ENCODE peak calls at places on chromosome 4, in six cellular contexts. P is suprapubic skin, U is sigmoid colon, S is esophagus muscularis mucosa, N is HCT116, V is upper lobe of left lung. A is an unnamed sample.

GRCh38 chr4:12375805-12376204 is 947.1 kb upstream of the HS3ST1 start:
- DNase-seq in P (no peak), U (no peak), S (no peak), N (no peak), V (no peak), A (no peak)

GRCh38 chr4:155032521-155033229 is 175.8 kb upstream of the NPY2R start:
- DNase-seq in P (no peak), U (no peak), S (no peak), N (no peak), V (no peak), A (no peak)

GRCh38 chr4:165418116-165418515 is 39.3 kb downstream of the CPE start:
- DNase-seq in P (no peak), U (no peak), S (no peak), N (no peak), V (no peak), A (no peak)

GRCh38 chr4:87069037-87069742 is 134.4 kb downstream of the AFF1 start:
- DNase-seq in P (no peak), U (no peak), S (no peak), N (no peak), V (no peak), A (no peak)

GRCh38 chr4:104064650-104065577 is 345.1 kb upstream of the TACR3 start:
- DNase-seq in P (no peak), U (no peak), S (no peak), N (peak; percentile 56), V (peak; percentile 45), A (peak; percentile 15)

GRCh38 chr4:53987761-53988171 is 76.6 kb downstream of the CHIC2 start:
- DNase-seq in P (no peak), U (no peak), S (no peak), N (peak; percentile 26), V (no peak), A (no peak)

GRCh38 chr4:177005801-177006230 is 213.1 kb upstream of the VEGFC start:
- DNase-seq in P (no peak), U (no peak), S (no peak), N (no peak), V (no peak), A (peak; percentile 13)

GRCh38 chr4:153223418-153223792 is 19.2 kb downstream of the TRIM2 start:
- DNase-seq in P (no peak), U (no peak), S (no peak), N (no peak), V (no peak), A (no peak)

GRCh38 chr4:37383579-37384229 is 139.2 kb downstream of the NWD2 start:
- DNase-seq in P (no peak), U (no peak), S (no peak), N (peak; percentile 36), V (no peak), A (peak; percentile 32)

GRCh38 chr4:48127231-48127881 is 6.7 kb downstream of the TXK start:
- DNase-seq in P (no peak), U (no peak), S (no peak), N (no peak), V (no peak), A (no peak)

GRCh38 chr4:87461281-87461700 is 38.9 kb downstream of the NUDT9 start:
- DNase-seq in P (no peak), U (no peak), S (no peak), N (no peak), V (no peak), A (no peak)

GRCh38 chr4:5037553-5038551 is 13.4 kb upstream of the STK32B start:
- DNase-seq in P (no peak), U (no peak), S (no peak), N (no peak), V (peak; percentile 44), A (peak; percentile 90)

GRCh38 chr4:82677327-82677726 is 115.5 kb upstream of the TMEM150C start:
- DNase-seq in P (no peak), U (no peak), S (no peak), N (no peak), V (no peak), A (no peak)

GRCh38 chr4:8024073-8024786 is 84.6 kb upstream of the AFAP1 start:
- DNase-seq in P (no peak), U (no peak), S (no peak), N (no peak), V (no peak), A (no peak)

GRCh38 chr4:121827851-121828250 is 4.2 kb upstream of the CCNA2 start:
- DNase-seq in P (no peak), U (no peak), S (no peak), N (no peak), V (no peak), A (no peak)

GRCh38 chr4:624705-625590 is at the start of gene PDE6B:
- DNase-seq in P (no peak), U (no peak), S (no peak), N (no peak), V (no peak), A (no peak)
- H3K27ac ChIP-seq in P (no peak within 1 kb of the TSS), U (no peak within 1 kb of the TSS), S (no peak within 1 kb of the TSS), N (no peak within 1 kb of the TSS), V (no peak within 1 kb of the TSS), A (no peak within 1 kb of the TSS)

GRCh38 chr4:151153585-151153984 is 54.2 kb downstream of the RPS3A start:
- DNase-seq in P (no peak), U (no peak), S (no peak), N (no peak), V (no peak), A (no peak)
- TF ChIP-seq POLR2AphosphoS5 in P (no peak), U (peak; percentile 57), S (no peak), N (no peak), V (no peak), A (no peak)

GRCh38 chr4:24840826-24841587 is 45.6 kb downstream of the SOD3 start:
- DNase-seq in P (no peak), U (no peak), S (no peak), N (no peak), V (no peak), A (no peak)
- H3K27ac ChIP-seq in P (no peak overlapping the region), U (no peak overlapping the region), S (peak overlapping the region; percentile 43), N (no peak overlapping the region), V (no peak overlapping the region), A (no peak overlapping the region)

DNA sequence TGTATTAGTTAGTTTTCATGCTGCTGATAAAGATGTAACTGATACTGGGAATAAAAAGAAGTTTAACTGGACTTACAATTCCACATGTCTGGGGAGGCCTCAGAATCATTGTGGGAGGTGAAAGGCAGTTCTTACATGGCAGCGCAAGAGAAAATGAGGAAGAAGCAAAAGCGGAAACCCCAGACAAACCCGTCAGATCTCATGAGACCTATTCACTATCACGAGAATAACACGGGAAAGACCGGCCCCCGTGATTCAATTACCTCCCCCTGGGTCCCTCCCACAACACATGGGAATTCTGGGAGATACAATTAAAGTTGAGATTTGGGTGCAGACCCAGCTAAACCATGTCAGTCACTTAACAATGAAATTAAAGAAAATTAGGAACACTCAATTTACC is 499.1 kb downstream of the FSTL5 start:
- DNase-seq in P (no peak), U (no peak), S (no peak), N (no peak), V (no peak), A (no peak)
- TF ChIP-seq POLR2AphosphoS5 in P (no peak), U (no peak), S (no peak), N (no peak), V (no peak), A (no peak)

GRCh38 chr4:102076622-102077021 is 268.7 kb downstream of the SLC39A8 start:
- DNase-seq in P (no peak), U (no peak), S (no peak), N (no peak), V (no peak), A (no peak)
- H3K27ac ChIP-seq in P (no peak overlapping the region), U (no peak overlapping the region), S (no peak overlapping the region), N (no peak overlapping the region), V (no peak overlapping the region), A (no peak overlapping the region)

GRCh38 chr4:150306719-150307118 is 228.5 kb downstream of the DCLK2 start:
- DNase-seq in P (no peak), U (no peak), S (no peak), N (no peak), V (no peak), A (no peak)

GRCh38 chr4:150314031-150314430 is 235.8 kb downstream of the DCLK2 start:
- DNase-seq in P (no peak), U (no peak), S (no peak), N (no peak), V (no peak), A (no peak)

GRCh38 chr4:150310159-150310895 is 232.1 kb downstream of the DCLK2 start:
- DNase-seq in P (no peak), U (no peak), S (no peak), N (no peak), V (no peak), A (no peak)

GRCh38 chr4:150305995-150306394 is 227.8 kb downstream of the DCLK2 start:
- DNase-seq in P (no peak), U (no peak), S (no peak), N (no peak), V (no peak), A (no peak)

GRCh38 chr4:150308824-150309472 is 230.7 kb downstream of the DCLK2 start:
- DNase-seq in P (no peak), U (no peak), S (no peak), N (no peak), V (no peak), A (no peak)
- TF ChIP-seq POLR2AphosphoS5 in P (no peak), U (no peak), S (no peak), N (no peak), V (no peak), A (no peak)

DNA sequence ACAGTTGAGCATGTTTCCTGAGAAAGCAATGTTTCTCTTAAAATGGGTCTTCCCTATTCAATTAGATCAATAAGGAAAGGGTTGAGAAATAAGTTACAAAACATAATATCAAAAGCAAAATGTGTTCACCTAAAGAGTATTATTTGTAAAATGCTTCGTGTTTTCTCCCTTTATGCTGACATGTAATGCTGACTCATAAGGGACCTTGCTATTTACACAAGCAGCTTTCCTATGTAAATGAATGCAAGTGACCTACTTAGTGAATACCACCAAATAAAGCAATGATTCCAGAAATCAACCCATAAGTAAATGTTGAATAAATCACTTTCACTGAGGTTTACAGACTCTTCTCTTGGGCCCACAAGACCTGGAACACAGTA is 91.5 kb downstream of the ELOVL6 start:
- DNase-seq in P (no peak), U (no peak), S (no peak), N (no peak), V (no peak), A (no peak)
- H3K27ac ChIP-seq in P (no peak overlapping the region), U (no peak overlapping the region), S (no peak overlapping the region), N (no peak overlapping the region), V (no peak overlapping the region), A (no peak overlapping the region)

GRCh38 chr4:139735381-139736256 is 70.0 kb downstream of the MGST2 start:
- DNase-seq in P (no peak), U (peak; percentile 74), S (no peak), N (no peak), V (peak; percentile 42), A (no peak)
- TF ChIP-seq POLR2AphosphoS5 in P (no peak), U (no peak), S (no peak), N (no peak), V (no peak), A (no peak)

GRCh38 chr4:168630445-168631187 is 133.8 kb downstream of the PALLD start:
- DNase-seq in P (no peak), U (no peak), S (no peak), N (no peak), V (no peak), A (peak; percentile 47)
- H3K27ac ChIP-seq in P (peak overlapping the region; percentile 64), U (peak overlapping the region; percentile 93), S (peak overlapping the region; percentile 77), N (peak overlapping the region; percentile 94), V (no peak overlapping the region), A (no peak overlapping the region)

GRCh38 chr4:184972996-184973395 is 45.3 kb upstream of the HELT start:
- DNase-seq in P (no peak), U (no peak), S (no peak), N (no peak), V (peak; percentile 43), A (no peak)

GRCh38 chr4:184969610-184970009 is 48.7 kb upstream of the HELT start:
- DNase-seq in P (no peak), U (no peak), S (no peak), N (no peak), V (no peak), A (no peak)

GRCh38 chr4:184968784-184969201 is 49.5 kb upstream of the HELT start:
- DNase-seq in P (no peak), U (no peak), S (no peak), N (no peak), V (peak; percentile 87), A (no peak)
- TF ChIP-seq POLR2AphosphoS5 in P (no peak), U (no peak), S (no peak), N (no peak), V (no peak), A (no peak)